ENCODE peak calls at places on chromosomes 7 and 10, in ten cellular contexts. K, M, Z, S, F, O, T, Y, J and Q are unnamed samples.

GRCh38 chr10:117781216-117781836 is 238.8 kb downstream of the EMX2 start:
- DNase-seq in T (no peak), M (no peak), Y (no peak), O (no peak), J (no peak), F (no peak), K (no peak), S (no peak), Z (no peak), Q (no peak)

GRCh38 chr10:102642553-102643345 is 1.5 kb upstream of the TRIM8 start:
- DNase-seq in K (no peak), Z (no peak), M (peak), F (no peak), Y (peak), J (peak), O (peak), T (peak), S (peak), Q (peak)

GRCh38 chr7:54802841-54803240 is 43.8 kb upstream of the SEC61G start:
- DNase-seq in Y (no peak), Z (no peak), O (no peak), S (no peak), F (no peak), T (peak), J (no peak), K (no peak), M (no peak), Q (peak)

GRCh38 chr7:85471312-85471711 is 284.5 kb upstream of the SEMA3D start:
- DNase-seq in M (no peak), J (no peak), O (no peak), K (no peak), S (no peak), Z (no peak), Y (no peak), T (no peak), F (no peak), Q (no peak)

GRCh38 chr7:41832936-41833335 is 130.0 kb upstream of the INHBA start:
- DNase-seq in J (no peak), S (no peak), T (peak), O (no peak), F (no peak), K (no peak), Z (no peak), Y (no peak), M (no peak), Q (no peak)

GRCh38 chr10:104120903-104121484 is 977 bp upstream of the SFR1 start:
- DNase-seq in S (peak), F (peak), O (peak), Y (peak), Z (peak), J (peak), M (peak), K (peak), T (peak), Q (peak)

GRCh38 chr7:100681491-100682227 is 8.1 kb downstream of the GNB2 start:
- DNase-seq in Z (no peak), Y (no peak), M (no peak), T (no peak), F (no peak), K (no peak), S (no peak), J (no peak), O (no peak), Q (no peak)

GRCh38 chr7:1247527-1248041 is 14.9 kb downstream of the UNCX start:
- DNase-seq in K (no peak), T (no peak), F (no peak), Y (no peak), J (peak), O (peak), Z (no peak), S (no peak), M (no peak), Q (no peak)

GRCh38 chr10:10830316-10831061 is 187.2 kb upstream of the CELF2 start:
- DNase-seq in Y (no peak), T (peak), K (no peak), M (peak), F (no peak), J (no peak), O (no peak), Z (no peak), S (no peak), Q (no peak)

GRCh38 chr10:28558923-28559508 is 26.1 kb downstream of the WAC start:
- DNase-seq in Z (no peak), O (no peak), M (no peak), S (no peak), T (no peak), Y (no peak), F (no peak), K (no peak), J (no peak), Q (no peak)

GRCh38 chr10:23386052-23386451 is 41.5 kb upstream of the C10orf67 start:
- DNase-seq in M (no peak), K (no peak), Y (no peak), S (no peak), F (no peak), Z (no peak), T (no peak), O (no peak), J (no peak), Q (no peak)